ENCODE peak calls at places on chromosomes 11 and 22, in six cellular contexts. One of them, this sample, is unnamed.

GRCh38 chr11:35683728-35684339 is 21.3 kb downstream of the TRIM44 start:
- DNase-seq in GM13976: no peak
- DNase-seq in activated T-helper 1 cell treated with anti-CD3 and anti-CD28 coated beads, Interleukin-12 subunit alpha, Interleukin-12 subunit beta, Interleukin-2, Interleukin-4 antibody, amounts not matched to agents 30 ng/mL and 10 ng/mL and 1 ng/mL, durations not matched to agents 14 hours and 24 hours and 36 hours: no peak
- DNase-seq in NCI-H1436: no peak
- DNase-seq in anterior cingulate cortex: no peak
- DNase-seq in GM04504: no peak
- DNase-seq in this sample: no peak

GRCh38 chr11:44556735-44557409 is 8.6 kb upstream of the CD82 start:
- DNase-seq in NCI-H1436: peak; percentile 38
- DNase-seq in GM13976: peak; percentile 36
- DNase-seq in activated T-helper 1 cell treated with anti-CD3 and anti-CD28 coated beads, Interleukin-12 subunit alpha, Interleukin-12 subunit beta, Interleukin-2, Interleukin-4 antibody, amounts not matched to agents 30 ng/mL and 10 ng/mL and 1 ng/mL, durations not matched to agents 14 hours and 24 hours and 36 hours: peak; percentile 42
- DNase-seq in GM04504: no peak
- DNase-seq in anterior cingulate cortex: no peak
- DNase-seq in this sample: peak; percentile 25

GRCh38 chr11:114027396-114027795 is 32.1 kb upstream of the ZBTB16 start:
- DNase-seq in anterior cingulate cortex: no peak
- DNase-seq in GM04504: no peak
- DNase-seq in NCI-H1436: no peak
- DNase-seq in GM13976: no peak
- DNase-seq in activated T-helper 1 cell treated with anti-CD3 and anti-CD28 coated beads, Interleukin-12 subunit alpha, Interleukin-12 subunit beta, Interleukin-2, Interleukin-4 antibody, amounts not matched to agents 30 ng/mL and 10 ng/mL and 1 ng/mL, durations not matched to agents 14 hours and 24 hours and 36 hours: no peak
- DNase-seq in this sample: no peak

GRCh38 chr11:122186439-122187080 is 70.5 kb upstream of the BLID start:
- DNase-seq in activated T-helper 1 cell treated with anti-CD3 and anti-CD28 coated beads, Interleukin-12 subunit alpha, Interleukin-12 subunit beta, Interleukin-2, Interleukin-4 antibody, amounts not matched to agents 30 ng/mL and 10 ng/mL and 1 ng/mL, durations not matched to agents 14 hours and 24 hours and 36 hours: no peak
- DNase-seq in GM13976: no peak
- DNase-seq in anterior cingulate cortex: no peak
- DNase-seq in NCI-H1436: no peak
- DNase-seq in GM04504: peak; percentile 97
- DNase-seq in this sample: no peak

GRCh38 chr22:11627798-11628650 is 3900.0 kb upstream of the OR11H1 start:
- DNase-seq in GM13976: no peak
- DNase-seq in anterior cingulate cortex: no peak
- DNase-seq in GM04504: no peak
- DNase-seq in NCI-H1436: no peak
- DNase-seq in activated T-helper 1 cell treated with anti-CD3 and anti-CD28 coated beads, Interleukin-12 subunit alpha, Interleukin-12 subunit beta, Interleukin-2, Interleukin-4 antibody, amounts not matched to agents 30 ng/mL and 10 ng/mL and 1 ng/mL, durations not matched to agents 14 hours and 24 hours and 36 hours: no peak
- DNase-seq in this sample: no peak

GRCh38 chr11:35420371-35420770 is 1.0 kb upstream of the SLC1A2 start:
- DNase-seq in activated T-helper 1 cell treated with anti-CD3 and anti-CD28 coated beads, Interleukin-12 subunit alpha, Interleukin-12 subunit beta, Interleukin-2, Interleukin-4 antibody, amounts not matched to agents 30 ng/mL and 10 ng/mL and 1 ng/mL, durations not matched to agents 14 hours and 24 hours and 36 hours: no peak
- DNase-seq in anterior cingulate cortex: no peak
- DNase-seq in GM13976: no peak
- DNase-seq in NCI-H1436: no peak
- DNase-seq in GM04504: no peak
- DNase-seq in this sample: no peak

GRCh38 chr11:13152736-13153541 is 124.7 kb upstream of the BMAL1 start:
- DNase-seq in activated T-helper 1 cell treated with anti-CD3 and anti-CD28 coated beads, Interleukin-12 subunit alpha, Interleukin-12 subunit beta, Interleukin-2, Interleukin-4 antibody, amounts not matched to agents 30 ng/mL and 10 ng/mL and 1 ng/mL, durations not matched to agents 14 hours and 24 hours and 36 hours: no peak
- DNase-seq in NCI-H1436: no peak
- DNase-seq in anterior cingulate cortex: no peak
- DNase-seq in GM04504: no peak
- DNase-seq in GM13976: no peak
- DNase-seq in this sample: no peak

GRCh38 chr11:1049431-1049891 is 12.9 kb upstream of the MUC6 start:
- DNase-seq in activated T-helper 1 cell treated with anti-CD3 and anti-CD28 coated beads, Interleukin-12 subunit alpha, Interleukin-12 subunit beta, Interleukin-2, Interleukin-4 antibody, amounts not matched to agents 30 ng/mL and 10 ng/mL and 1 ng/mL, durations not matched to agents 14 hours and 24 hours and 36 hours: no peak
- DNase-seq in GM13976: no peak
- DNase-seq in anterior cingulate cortex: no peak
- DNase-seq in GM04504: no peak
- DNase-seq in NCI-H1436: no peak
- DNase-seq in this sample: peak; percentile 87

GRCh38 chr22:45262931-45263789 is 21.6 kb upstream of the UPK3A start:
- DNase-seq in anterior cingulate cortex: no peak
- DNase-seq in NCI-H1436: no peak
- DNase-seq in GM13976: peak; percentile 80
- DNase-seq in GM04504: no peak
- DNase-seq in activated T-helper 1 cell treated with anti-CD3 and anti-CD28 coated beads, Interleukin-12 subunit alpha, Interleukin-12 subunit beta, Interleukin-2, Interleukin-4 antibody, amounts not matched to agents 30 ng/mL and 10 ng/mL and 1 ng/mL, durations not matched to agents 14 hours and 24 hours and 36 hours: no peak
- DNase-seq in this sample: no peak

GRCh38 chr22:49481651-49482399 is 345.8 kb downstream of the BRD1 start:
- DNase-seq in GM13976: no peak
- DNase-seq in activated T-helper 1 cell treated with anti-CD3 and anti-CD28 coated beads, Interleukin-12 subunit alpha, Interleukin-12 subunit beta, Interleukin-2, Interleukin-4 antibody, amounts not matched to agents 30 ng/mL and 10 ng/mL and 1 ng/mL, durations not matched to agents 14 hours and 24 hours and 36 hours: no peak
- DNase-seq in anterior cingulate cortex: no peak
- DNase-seq in GM04504: no peak
- DNase-seq in NCI-H1436: no peak
- DNase-seq in this sample: peak; percentile 25

GRCh38 chr22:40922484-40923303 is 28.5 kb upstream of the RBX1 start:
- DNase-seq in NCI-H1436: peak; percentile 33
- DNase-seq in activated T-helper 1 cell treated with anti-CD3 and anti-CD28 coated beads, Interleukin-12 subunit alpha, Interleukin-12 subunit beta, Interleukin-2, Interleukin-4 antibody, amounts not matched to agents 30 ng/mL and 10 ng/mL and 1 ng/mL, durations not matched to agents 14 hours and 24 hours and 36 hours: peak; percentile 8
- DNase-seq in GM13976: peak; percentile 56
- DNase-seq in GM04504: peak; percentile 38
- DNase-seq in anterior cingulate cortex: no peak
- DNase-seq in this sample: peak; percentile 55

GRCh38 chr11:3867209-3868071 is 12.0 kb downstream of the STIM1 start:
- DNase-seq in GM04504: no peak
- DNase-seq in activated T-helper 1 cell treated with anti-CD3 and anti-CD28 coated beads, Interleukin-12 subunit alpha, Interleukin-12 subunit beta, Interleukin-2, Interleukin-4 antibody, amounts not matched to agents 30 ng/mL and 10 ng/mL and 1 ng/mL, durations not matched to agents 14 hours and 24 hours and 36 hours: no peak
- DNase-seq in NCI-H1436: no peak
- DNase-seq in GM13976: no peak
- DNase-seq in anterior cingulate cortex: no peak
- DNase-seq in this sample: no peak

GRCh38 chr22:41966607-41967240 is 2.5 kb upstream of the SEPTIN3 start:
- DNase-seq in NCI-H1436: peak; percentile 8
- DNase-seq in activated T-helper 1 cell treated with anti-CD3 and anti-CD28 coated beads, Interleukin-12 subunit alpha, Interleukin-12 subunit beta, Interleukin-2, Interleukin-4 antibody, amounts not matched to agents 30 ng/mL and 10 ng/mL and 1 ng/mL, durations not matched to agents 14 hours and 24 hours and 36 hours: peak; percentile 37
- DNase-seq in anterior cingulate cortex: no peak
- DNase-seq in GM04504: peak; percentile 92
- DNase-seq in GM13976: peak; percentile 74
- DNase-seq in this sample: peak; percentile 37

GRCh38 chr11:118618115-118618990 is 10.9 kb downstream of the PHLDB1 start:
- DNase-seq in activated T-helper 1 cell treated with anti-CD3 and anti-CD28 coated beads, Interleukin-12 subunit alpha, Interleukin-12 subunit beta, Interleukin-2, Interleukin-4 antibody, amounts not matched to agents 30 ng/mL and 10 ng/mL and 1 ng/mL, durations not matched to agents 14 hours and 24 hours and 36 hours: no peak
- DNase-seq in NCI-H1436: no peak
- DNase-seq in anterior cingulate cortex: peak; percentile 43
- DNase-seq in GM13976: no peak
- DNase-seq in GM04504: no peak
- DNase-seq in this sample: no peak

GRCh38 chr11:33379931-33380330 is 122.8 kb downstream of the HIPK3 start:
- DNase-seq in GM13976: peak; percentile 50
- DNase-seq in anterior cingulate cortex: no peak
- DNase-seq in NCI-H1436: no peak
- DNase-seq in GM04504: no peak
- DNase-seq in activated T-helper 1 cell treated with anti-CD3 and anti-CD28 coated beads, Interleukin-12 subunit alpha, Interleukin-12 subunit beta, Interleukin-2, Interleukin-4 antibody, amounts not matched to agents 30 ng/mL and 10 ng/mL and 1 ng/mL, durations not matched to agents 14 hours and 24 hours and 36 hours: no peak
- DNase-seq in this sample: no peak

GRCh38 chr11:68594123-68594522 is 90.2 kb upstream of the GAL start:
- DNase-seq in GM04504: no peak
- DNase-seq in activated T-helper 1 cell treated with anti-CD3 and anti-CD28 coated beads, Interleukin-12 subunit alpha, Interleukin-12 subunit beta, Interleukin-2, Interleukin-4 antibody, amounts not matched to agents 30 ng/mL and 10 ng/mL and 1 ng/mL, durations not matched to agents 14 hours and 24 hours and 36 hours: no peak
- DNase-seq in anterior cingulate cortex: no peak
- DNase-seq in NCI-H1436: no peak
- DNase-seq in GM13976: no peak
- DNase-seq in this sample: no peak

GRCh38 chr22:20431520-20432237 is 5.9 kb downstream of the SCARF2 start:
- DNase-seq in activated T-helper 1 cell treated with anti-CD3 and anti-CD28 coated beads, Interleukin-12 subunit alpha, Interleukin-12 subunit beta, Interleukin-2, Interleukin-4 antibody, amounts not matched to agents 30 ng/mL and 10 ng/mL and 1 ng/mL, durations not matched to agents 14 hours and 24 hours and 36 hours: no peak
- DNase-seq in GM04504: no peak
- DNase-seq in GM13976: peak; percentile 30
- DNase-seq in anterior cingulate cortex: no peak
- DNase-seq in NCI-H1436: no peak
- DNase-seq in this sample: no peak

GRCh38 chr11:86688398-86689179 is 16.2 kb upstream of the ME3 start:
- DNase-seq in anterior cingulate cortex: no peak
- DNase-seq in activated T-helper 1 cell treated with anti-CD3 and anti-CD28 coated beads, Interleukin-12 subunit alpha, Interleukin-12 subunit beta, Interleukin-2, Interleukin-4 antibody, amounts not matched to agents 30 ng/mL and 10 ng/mL and 1 ng/mL, durations not matched to agents 14 hours and 24 hours and 36 hours: peak; percentile 12
- DNase-seq in NCI-H1436: no peak
- DNase-seq in GM13976: no peak
- DNase-seq in GM04504: peak; percentile 68
- DNase-seq in this sample: no peak